ENCODE peak calls at places on chromosome 9, in four cellular contexts. Q is tibial nerve, S is neural progenitor cell, Y is left ventricle myocardium inferior. N is an unnamed sample.

GRCh38 chr9:79061766-79062165 is 510.0 kb upstream of the TLE4 start:
- DNase-seq in Q (no peak), S (no peak), Y (no peak), N (no peak)

GRCh38 chr9:136483589-136484152 is 831 bp upstream of the SEC16A start:
- DNase-seq in S (peak), Y (peak), Q (peak), N (peak)

GRCh38 chr9:96556701-96557461 is 62.8 kb downstream of the CDC14B start:
- DNase-seq in Q (no peak), Y (peak), S (peak), N (no peak)

GRCh38 chr9:135718616-135719015 is 16.6 kb downstream of the KCNT1 start:
- DNase-seq in Q (no peak), Y (no peak), S (no peak), N (no peak)

GRCh38 chr9:89879711-89880110 is 274.9 kb downstream of the GADD45G start:
- DNase-seq in Q (peak), Y (peak), S (no peak), N (no peak)

GRCh38 chr9:100602302-100602930 is 24.5 kb downstream of the CAVIN4 start:
- DNase-seq in Q (no peak), Y (no peak), S (peak), N (no peak)

GRCh38 chr9:16442622-16443021 is 427.8 kb downstream of the BNC2 start:
- DNase-seq in Q (no peak), Y (no peak), S (peak), N (no peak)

GRCh38 chr9:100499866-100500265 is 26.9 kb downstream of the TMEFF1 start:
- DNase-seq in S (no peak), Q (no peak), Y (no peak), N (no peak)

GRCh38 chr9:82880353-82880752 is 182.6 kb downstream of the RASEF start:
- DNase-seq in Q (no peak), S (no peak), Y (no peak), N (no peak)

GRCh38 chr9:71663931-71664459 is 104.3 kb downstream of the CEMIP2 start:
- DNase-seq in S (peak), Q (no peak), Y (no peak), N (no peak)

GRCh38 chr9:110655723-110656641 is 12.6 kb upstream of the MUSK start:
- DNase-seq in S (no peak), Q (peak), Y (peak), N (no peak)

GRCh38 chr9:38371495-38371894 is 21.0 kb upstream of the ALDH1B1 start:
- DNase-seq in Q (no peak), Y (no peak), S (peak), N (peak)

GRCh38 chr9:16873131-16873787 is 2.8 kb upstream of the BNC2 start:
- DNase-seq in Q (no peak), Y (no peak), S (no peak), N (no peak)

GRCh38 chr9:27094640-27095039 is 14.4 kb upstream of the TEK start:
- DNase-seq in Q (no peak), S (no peak), Y (no peak), N (no peak)

GRCh38 chr9:98999152-98999525 is 55.4 kb downstream of the COL15A1 start:
- DNase-seq in S (no peak), Q (no peak), Y (no peak), N (no peak)

GRCh38 chr9:98998441-98999151 is 54.9 kb downstream of the COL15A1 start:
- DNase-seq in Q (peak), S (peak), Y (peak), N (peak)

GRCh38 chr9:98995971-98996504 is 52.3 kb downstream of the COL15A1 start:
- DNase-seq in Q (no peak), S (no peak), Y (no peak), N (no peak)

GRCh38 chr9:98995059-98995665 is 51.5 kb downstream of the COL15A1 start:
- DNase-seq in Q (no peak), S (no peak), Y (peak), N (no peak)

DNA sequence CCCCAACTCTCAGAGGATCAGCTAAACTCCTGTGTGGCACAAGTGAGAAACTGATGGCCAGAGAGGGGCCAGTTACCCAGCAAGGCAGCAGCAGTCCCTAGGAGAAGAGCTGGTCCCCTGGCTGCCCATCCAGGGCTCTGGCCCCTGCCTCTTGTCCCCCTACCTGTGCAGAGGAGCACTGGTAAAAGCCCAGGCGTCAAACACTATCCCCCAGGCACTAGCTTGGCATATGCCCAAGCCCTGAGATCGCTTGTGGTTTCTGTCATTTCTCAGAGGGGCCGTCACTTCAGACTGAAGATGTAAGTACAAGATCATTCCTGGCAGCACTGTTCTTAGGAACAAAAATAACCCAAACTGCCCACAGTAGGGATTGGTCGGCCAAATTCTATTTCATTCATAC is 53.9 kb downstream of the COL15A1 start:
- DNase-seq in S (no peak), Q (no peak), Y (no peak), N (no peak)
- H3K27ac ChIP-seq in S (no peak), Q (peak), Y (peak), N (no peak)

DNA sequence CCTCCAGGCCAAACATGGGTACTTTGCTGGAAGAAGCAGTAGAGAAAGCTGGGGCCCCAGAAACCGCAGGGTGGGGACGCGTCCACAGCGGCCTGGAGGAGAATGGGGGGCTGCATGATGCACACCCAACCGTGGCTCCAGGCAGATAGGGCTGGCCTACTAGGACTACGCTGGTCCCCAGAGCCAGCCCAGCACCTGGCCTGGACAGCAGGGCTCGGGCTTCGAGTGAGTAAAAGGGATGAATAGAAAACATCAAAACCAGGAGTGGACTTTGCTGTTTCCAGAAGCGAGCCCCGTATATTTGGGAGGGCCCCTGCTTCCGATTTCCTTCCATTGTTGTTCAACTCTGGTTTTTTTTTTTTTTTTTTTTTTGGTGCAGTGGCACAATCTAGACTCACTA is 30.7 kb downstream of the DBH start:
- DNase-seq in Q (no peak), Y (no peak), S (no peak), N (no peak)
- H3K4me3 ChIP-seq in Q (no peak), Y (no peak), S (no peak), N (no peak)

DNA sequence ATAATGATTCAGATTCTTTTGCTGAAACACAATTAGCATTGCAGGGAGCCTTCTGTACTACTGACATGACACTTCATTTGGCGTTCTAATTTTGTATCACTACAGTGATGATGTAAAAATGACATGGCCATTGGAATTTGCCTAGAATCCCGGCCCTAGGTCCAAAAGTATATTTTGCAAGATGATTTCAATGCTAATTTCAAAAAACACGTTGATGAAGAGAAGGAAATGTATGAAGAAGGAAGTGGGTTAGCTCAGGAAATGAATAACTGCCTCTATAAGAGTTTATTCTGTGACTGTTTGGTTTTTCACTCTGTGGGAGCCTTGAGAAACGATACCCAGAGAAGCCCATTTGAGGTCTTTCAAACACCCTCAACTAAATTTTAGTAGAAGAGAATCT is 59.3 kb downstream of the OSTF1 start:
- DNase-seq in Q (no peak), Y (no peak), S (no peak), N (peak)
- H3K27ac ChIP-seq in Q (peak), Y (no peak), S (no peak), N (peak)

GRCh38 chr9:124768275-124768674 is 2.8 kb downstream of the NR6A1 start:
- DNase-seq in S (no peak), Q (no peak), Y (no peak), N (no peak)
- H3K4me3 ChIP-seq in S (peak), Q (no peak), Y (no peak), N (no peak)

GRCh38 chr9:34988218-34989055 is 1.1 kb upstream of the DNAJB5 start:
- DNase-seq in S (peak), Y (peak), Q (no peak), N (peak)
- H3K27ac ChIP-seq in S (no peak), Y (peak), Q (peak), N (peak)

DNA sequence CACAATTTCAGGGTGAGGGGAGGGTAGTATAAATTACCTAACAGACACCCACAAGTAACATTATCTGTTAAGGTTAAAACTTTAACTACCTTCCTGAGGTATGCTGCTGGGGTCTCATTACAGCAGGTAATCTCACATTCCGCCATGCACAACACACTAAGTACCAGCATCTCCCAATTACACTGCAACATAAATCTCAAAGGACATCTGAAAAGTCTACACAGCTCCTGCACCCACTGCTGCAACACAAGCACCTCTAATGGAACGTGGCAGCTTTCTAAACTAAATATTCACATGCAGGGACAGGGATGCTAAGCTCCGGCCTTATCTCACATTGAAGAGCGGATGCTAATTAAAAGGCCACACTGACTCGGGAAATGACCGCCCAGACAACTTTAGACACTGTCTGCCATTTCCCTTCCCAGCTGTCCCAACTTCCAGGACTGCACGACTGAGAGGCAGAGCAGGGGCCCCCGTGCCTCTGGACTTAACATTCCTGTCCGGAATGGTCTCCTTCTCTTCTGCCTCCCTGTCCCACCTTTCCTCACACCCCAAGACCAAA is 45.9 kb downstream of the PSMB7 start:
- DNase-seq in S (no peak), Q (no peak), Y (no peak), N (no peak)
- H3K4me3 ChIP-seq in S (no peak), Q (no peak), Y (no peak), N (no peak)

GRCh38 chr9:94892675-94893074 is 166.2 kb downstream of the AOPEP start:
- DNase-seq in Y (no peak), Q (no peak), S (no peak), N (no peak)
- H3K27ac ChIP-seq in Y (no peak), Q (no peak), S (no peak), N (no peak)

DNA sequence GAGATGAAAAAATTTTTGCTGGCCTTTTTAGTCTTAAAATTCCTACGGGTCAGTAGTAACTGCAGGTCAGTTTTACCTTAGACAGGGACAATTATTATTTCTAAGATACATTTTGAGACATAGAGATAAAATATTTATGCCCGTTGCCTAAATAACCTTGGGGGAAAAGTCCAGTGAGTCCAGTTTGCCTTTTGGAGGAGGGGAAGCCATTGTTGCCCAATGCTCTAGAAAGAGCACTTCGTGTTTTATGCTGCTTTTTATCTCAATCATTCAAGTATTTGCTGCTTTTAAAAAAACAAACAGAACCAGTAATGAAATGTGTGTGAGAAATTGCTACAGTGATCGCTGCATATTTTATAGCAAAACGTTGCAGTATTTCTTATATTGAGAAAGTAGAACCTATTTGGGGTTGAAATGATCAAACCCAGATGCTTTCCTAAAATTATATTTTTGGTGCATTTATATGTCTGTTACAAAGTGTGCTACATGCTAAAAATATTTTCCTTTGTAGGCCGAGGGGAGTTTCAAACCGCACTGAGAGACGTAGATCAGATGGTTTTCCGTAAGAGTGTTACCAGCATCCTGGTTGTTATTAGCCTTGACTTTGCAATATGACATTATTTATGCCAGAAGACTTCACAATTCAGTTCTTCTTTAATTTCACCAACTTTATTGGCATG is 266.8 kb downstream of the AOPEP start:
- DNase-seq in Q (no peak), Y (no peak), S (no peak), N (no peak)
- H3K4me3 ChIP-seq in Q (no peak), Y (no peak), S (no peak), N (no peak)

GRCh38 chr9:20579544-20580309 is 42.6 kb downstream of the MLLT3 start:
- DNase-seq in S (no peak), Q (no peak), Y (no peak), N (no peak)
- H3K27ac ChIP-seq in S (no peak), Q (no peak), Y (no peak), N (no peak)

GRCh38 chr9:129321511-129322021 is 143.5 kb upstream of the IER5L start:
- DNase-seq in Q (no peak), Y (no peak), S (no peak), N (no peak)
- H3K4me3 ChIP-seq in Q (peak), Y (peak), S (no peak), N (no peak)